ENCODE peak calls at places on chromosomes 12 and 14, in nine cellular contexts. Y, O, E, B, J, A, M, W and H are unnamed samples.

GRCh38 chr14:38254565-38255407 is 1.1 kb downstream of the CLEC14A start:
- DNase-seq in A (peak; percentile 13), M (no peak), O (no peak), W (no peak), Y (no peak), J (no peak), E (no peak), B (peak; percentile 60), H (no peak)

GRCh38 chr12:1122803-1123202 is 131.8 kb downstream of the ERC1 start:
- DNase-seq in E (no peak), B (no peak), Y (no peak), A (no peak), J (no peak), O (no peak), W (peak; percentile 33), M (peak; percentile 38), H (no peak)

GRCh38 chr14:104985675-104986486 is at the start of gene CLBA1:
- DNase-seq in O (no peak), M (peak; percentile 91), A (peak; percentile 85), Y (peak; percentile 90), B (peak; percentile 92), W (peak; percentile 82), J (peak; percentile 93), E (peak; percentile 83), H (peak; percentile 100)

GRCh38 chr12:124705545-124706138 is 138.2 kb upstream of the NCOR2 start:
- DNase-seq in A (no peak), B (no peak), W (no peak), E (no peak), Y (no peak), M (no peak), O (no peak), J (no peak), H (no peak)

GRCh38 chr14:71645656-71646055 is 286.6 kb upstream of the RGS6 start:
- DNase-seq in O (no peak), A (no peak), B (no peak), M (peak; percentile 94), W (no peak), E (no peak), Y (no peak), J (no peak), H (no peak)

GRCh38 chr14:102696332-102696731 is 80.9 kb upstream of the TRAF3 start:
- DNase-seq in O (no peak), W (no peak), Y (no peak), J (no peak), B (no peak), A (no peak), M (no peak), E (no peak), H (no peak)

GRCh38 chr12:50765325-50765911 is 1.5 kb downstream of the ATF1 start:
- DNase-seq in W (peak; percentile 29), E (peak; percentile 26), A (peak; percentile 41), O (no peak), Y (peak; percentile 80), B (no peak), J (peak; percentile 76), M (peak; percentile 69), H (peak; percentile 80)

GRCh38 chr12:4745249-4745648 is 25.0 kb downstream of the GALNT8 start:
- DNase-seq in O (no peak), A (peak; percentile 24), J (no peak), W (no peak), M (no peak), B (no peak), Y (no peak), E (no peak), H (no peak)

GRCh38 chr12:34405286-34406227 is 383.3 kb downstream of the ALG10 start:
- DNase-seq in W (no peak), E (peak; percentile 8), O (peak; percentile 28), B (peak; percentile 32), M (no peak), J (no peak), A (no peak), Y (no peak), H (peak; percentile 0)

GRCh38 chr12:2481951-2482350 is 312.8 kb upstream of the FKBP4 start:
- DNase-seq in Y (no peak), W (no peak), J (no peak), O (no peak), A (no peak), B (no peak), E (no peak), M (no peak), H (no peak)

GRCh38 chr14:24325131-24325530 is 9.7 kb downstream of the ADCY4 start:
- DNase-seq in O (no peak), E (no peak), A (no peak), M (no peak), B (no peak), J (no peak), Y (no peak), W (no peak), H (no peak)

GRCh38 chr12:110647669-110648068 is 33.7 kb downstream of the TCTN1 start:
- DNase-seq in O (no peak), A (no peak), W (no peak), J (peak; percentile 61), E (no peak), Y (no peak), B (no peak), M (no peak), H (no peak)

GRCh38 chr12:39671898-39672875 is 52.6 kb upstream of the ABCD2 start:
- DNase-seq in M (no peak), B (no peak), Y (no peak), A (no peak), E (no peak), J (peak; percentile 8), O (no peak), W (no peak), H (no peak)

GRCh38 chr12:27355979-27356378 is 23.3 kb downstream of the BMAL2 start:
- DNase-seq in A (no peak), M (peak; percentile 5), E (no peak), B (no peak), J (no peak), W (no peak), Y (no peak), O (no peak), H (no peak)

GRCh38 chr12:86249276-86249675 is 6.9 kb downstream of the MGAT4C start:
- DNase-seq in M (no peak), E (no peak), W (no peak), Y (no peak), A (no peak), J (no peak), B (no peak), O (no peak), H (no peak)

GRCh38 chr14:95519699-95520098 is 3.2 kb upstream of the SYNE3 start:
- DNase-seq in J (peak; percentile 87), E (peak; percentile 51), A (peak; percentile 73), W (peak; percentile 53), B (peak; percentile 83), Y (no peak), M (peak; percentile 79), O (peak; percentile 95), H (no peak)

GRCh38 chr14:96318836-96319235 is 44.3 kb downstream of the ATG2B start:
- DNase-seq in A (no peak), W (no peak), O (no peak), J (no peak), E (no peak), Y (no peak), B (no peak), M (no peak), H (no peak)

GRCh38 chr12:77189463-77189862 is 124.1 kb upstream of the E2F7 start:
- DNase-seq in Y (no peak), E (no peak), B (no peak), W (no peak), O (no peak), A (no peak), J (no peak), M (peak; percentile 86), H (no peak)

GRCh38 chr12:52056801-52057613 is 5.8 kb downstream of the NR4A1 start:
- DNase-seq in M (no peak), J (no peak), O (no peak), E (no peak), Y (peak; percentile 58), A (peak; percentile 26), W (no peak), B (peak; percentile 71), H (no peak)

GRCh38 chr12:57224973-57225679 is 4.4 kb upstream of the SHMT2 start:
- DNase-seq in O (no peak), B (no peak), M (no peak), E (peak; percentile 63), J (peak; percentile 65), W (peak; percentile 73), Y (no peak), A (no peak), H (no peak)

GRCh38 chr14:51873221-51873893 is 12.9 kb downstream of the GNG2 start:
- DNase-seq in O (no peak), W (no peak), B (no peak), J (peak; percentile 94), M (peak; percentile 97), A (no peak), Y (no peak), E (no peak), H (peak; percentile 60)

GRCh38 chr14:30600907-30601578 is 21.1 kb upstream of the SCFD1 start:
- DNase-seq in J (no peak), W (no peak), O (no peak), A (no peak), E (no peak), Y (no peak), B (no peak), M (no peak), H (no peak)

GRCh38 chr12:122282066-122282465 is 15.8 kb upstream of the VPS33A start:
- DNase-seq in W (no peak), O (no peak), E (no peak), M (peak; percentile 76), J (no peak), B (no peak), A (no peak), Y (no peak), H (no peak)

GRCh38 chr12:20444595-20445170 is 76.3 kb downstream of the PDE3A start:
- DNase-seq in E (no peak), B (no peak), A (no peak), J (no peak), O (no peak), M (peak; percentile 33), W (no peak), Y (peak; percentile 74), H (no peak)

GRCh38 chr12:56749364-56749763 is 2.8 kb downstream of the PRIM1 start:
- DNase-seq in J (no peak), O (no peak), W (no peak), M (no peak), B (no peak), Y (no peak), A (no peak), E (no peak), H (peak; percentile 7)

GRCh38 chr14:50001146-50001998 is 108.5 kb downstream of the ARF6 start:
- DNase-seq in W (peak; percentile 53), O (no peak), A (no peak), E (peak; percentile 66), B (no peak), J (peak; percentile 82), Y (peak; percentile 92), M (peak; percentile 72), H (peak; percentile 71)

GRCh38 chr12:2958432-2959193 is 584 bp upstream of the TEAD4 start:
- DNase-seq in A (peak; percentile 57), M (peak; percentile 33), Y (peak; percentile 37), J (peak; percentile 18), W (no peak), E (no peak), B (no peak), O (no peak), H (no peak)

GRCh38 chr14:106286697-106287290 is 760.4 kb downstream of the TMEM121 start:
- DNase-seq in J (peak; percentile 14), B (no peak), W (no peak), E (no peak), M (no peak), Y (no peak), O (no peak), A (no peak), H (peak; percentile 55)

GRCh38 chr12:110223777-110224378 is 57.2 kb upstream of the ATP2A2 start:
- DNase-seq in W (no peak), Y (no peak), A (no peak), M (no peak), O (no peak), B (no peak), E (no peak), J (no peak), H (no peak)

GRCh38 chr14:61643546-61643945 is 51.8 kb upstream of the HIF1A start:
- DNase-seq in W (no peak), J (no peak), M (peak; percentile 27), A (no peak), O (no peak), E (no peak), B (no peak), Y (no peak), H (no peak)

GRCh38 chr12:42128327-42128726 is 16.3 kb downstream of the GXYLT1 start:
- DNase-seq in E (no peak), B (no peak), M (peak; percentile 35), W (no peak), Y (no peak), J (peak; percentile 22), O (no peak), A (no peak), H (no peak)